ENCODE peak calls at places on chromosome 10, in nine cellular contexts. G, J, H, M, Z, Q, R, U and I are unnamed samples.

GRCh38 chr10:66822801-66823200 is 103.0 kb upstream of the LRRTM3 start:
- DNase-seq in R (peak), Q (no peak), M (no peak), G (no peak), Z (no peak), H (no peak), J (no peak), U (no peak), I (no peak)

GRCh38 chr10:51244739-51245138 is 170.5 kb downstream of the PRKG1 start:
- DNase-seq in Q (no peak), U (no peak), R (no peak), G (no peak), J (no peak), H (no peak), M (no peak), Z (no peak), I (no peak)

GRCh38 chr10:3874988-3875841 is 90.2 kb upstream of the KLF6 start:
- DNase-seq in M (no peak), U (no peak), H (no peak), R (peak), Q (no peak), Z (peak), G (no peak), J (peak), I (no peak)

GRCh38 chr10:2508971-2509605 is 558.3 kb upstream of the PFKP start:
- DNase-seq in U (no peak), R (no peak), Q (no peak), G (peak), M (no peak), Z (no peak), H (no peak), J (no peak), I (peak)

GRCh38 chr10:11819027-11819426 is 4.1 kb upstream of the PROSER2 start:
- DNase-seq in H (no peak), Q (no peak), J (no peak), G (no peak), R (no peak), M (no peak), U (no peak), Z (no peak), I (no peak)

GRCh38 chr10:70558871-70559810 is 43.4 kb downstream of the PRF1 start:
- DNase-seq in U (peak), M (no peak), R (peak), H (peak), Z (peak), G (peak), Q (peak), J (peak), I (peak)

GRCh38 chr10:49324711-49325110 is 25.7 kb downstream of the C10orf71 start:
- DNase-seq in M (peak), H (no peak), G (no peak), U (no peak), J (no peak), Q (no peak), Z (no peak), R (no peak), I (no peak)

GRCh38 chr10:80351220-80351619 is 5.3 kb downstream of the DYDC1 start:
- DNase-seq in U (no peak), R (no peak), Q (no peak), H (no peak), Z (no peak), J (no peak), M (no peak), G (no peak), I (no peak)

GRCh38 chr10:68861253-68861652 is 33.9 kb downstream of the STOX1 start:
- DNase-seq in G (no peak), Z (no peak), H (peak), J (no peak), M (no peak), Q (no peak), R (no peak), U (no peak), I (peak)

GRCh38 chr10:112141297-112141696 is 42.3 kb downstream of the GPAM start:
- DNase-seq in Q (no peak), G (no peak), J (no peak), U (no peak), M (no peak), R (no peak), H (no peak), Z (no peak), I (peak)

GRCh38 chr10:62990126-62990525 is 143.0 kb upstream of the NRBF2 start:
- DNase-seq in Q (no peak), G (no peak), R (no peak), H (no peak), J (no peak), M (no peak), Z (no peak), U (no peak), I (no peak)

GRCh38 chr10:60123668-60124067 is 217.3 kb upstream of the CCDC6 start:
- DNase-seq in Z (no peak), Q (no peak), U (no peak), J (no peak), M (no peak), G (no peak), H (no peak), R (no peak), I (no peak)

GRCh38 chr10:118721005-118721876 is 33.5 kb downstream of the CACUL1 start:
- DNase-seq in Z (peak), J (peak), Q (peak), G (peak), R (peak), U (peak), H (peak), M (no peak), I (peak)

GRCh38 chr10:79293841-79294705 is 53.2 kb upstream of the PPIF start:
- DNase-seq in G (peak), Q (peak), H (no peak), J (no peak), Z (no peak), R (peak), U (no peak), M (no peak), I (peak)

GRCh38 chr10:34768261-34768971 is 46.7 kb downstream of the PARD3 start:
- DNase-seq in Z (no peak), J (no peak), Q (peak), M (no peak), U (peak), H (peak), R (peak), G (peak), I (no peak)

GRCh38 chr10:36759111-36759805 is 366.1 kb upstream of the ANKRD30A start:
- DNase-seq in G (peak), R (no peak), H (peak), Z (no peak), U (no peak), M (no peak), J (no peak), Q (no peak), I (no peak)

GRCh38 chr10:79399242-79399831 is 46.1 kb downstream of the ZCCHC24 start:
- DNase-seq in Z (peak), J (peak), Q (peak), G (peak), H (no peak), U (peak), M (no peak), R (peak), I (no peak)

DNA sequence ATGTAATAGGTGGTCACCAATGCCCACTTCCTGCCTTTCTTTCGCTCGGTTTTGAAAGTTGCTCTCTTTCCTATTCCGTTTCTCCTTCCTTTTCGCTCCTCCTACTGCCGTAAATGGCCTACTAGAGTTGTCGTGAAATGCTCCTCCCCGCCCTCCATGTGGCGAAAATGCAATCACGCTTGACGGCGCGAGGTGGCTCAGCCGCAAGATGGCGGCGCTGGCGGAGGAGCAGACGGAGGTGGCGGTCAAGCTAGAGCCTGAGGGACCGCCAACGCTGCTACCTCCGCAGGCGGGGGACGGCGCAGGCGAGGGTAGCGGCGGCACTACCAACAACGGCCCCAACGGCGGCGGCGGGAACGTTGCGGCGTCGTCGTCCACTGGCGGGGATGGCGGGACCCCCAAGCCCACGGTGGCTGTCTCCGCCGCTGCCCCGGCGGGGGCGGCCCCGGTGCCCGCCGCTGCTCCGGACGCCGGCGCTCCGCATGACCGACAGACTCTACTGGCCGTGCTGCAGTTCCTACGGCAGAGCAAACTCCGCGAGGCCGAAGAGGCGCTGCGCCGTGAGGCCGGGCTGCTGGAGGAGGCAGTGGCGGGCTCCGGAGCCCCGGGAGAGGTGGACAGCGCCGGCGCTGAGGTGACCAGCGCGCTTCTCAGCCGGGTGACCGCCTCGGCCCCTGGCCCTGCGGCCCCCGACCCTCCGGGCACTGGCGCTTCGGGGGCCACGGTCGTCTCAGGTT is at the start of gene TAF5:
- DNase-seq in U (peak), J (peak), Q (peak), Z (peak), R (peak), G (peak), M (peak), H (peak), I (peak)
- TF ChIP-seq POLR2A in U (peak), J (peak), Q (peak), Z (peak), R (peak), G (peak), M (peak), H (peak), I (peak)

GRCh38 chr10:71812913-71813590 is 38.0 kb downstream of the PSAP start:
- DNase-seq in H (no peak), G (no peak), Z (no peak), R (no peak), J (no peak), Q (no peak), M (no peak), U (no peak), I (no peak)

GRCh38 chr10:71810048-71810750 is 36.9 kb upstream of the VSIR start:
- DNase-seq in G (no peak), Z (no peak), J (no peak), M (no peak), H (no peak), R (no peak), U (no peak), Q (no peak), I (peak)

GRCh38 chr10:71809628-71810027 is 36.3 kb upstream of the VSIR start:
- DNase-seq in M (no peak), H (no peak), G (no peak), Z (no peak), Q (no peak), U (no peak), R (no peak), J (no peak), I (no peak)

GRCh38 chr10:71811351-71811750 is 38.0 kb upstream of the VSIR start:
- DNase-seq in M (no peak), U (no peak), G (no peak), H (no peak), Q (no peak), J (no peak), Z (no peak), R (no peak), I (no peak)

GRCh38 chr10:71812016-71812912 is 38.8 kb downstream of the PSAP start:
- DNase-seq in Z (peak), Q (peak), M (no peak), G (peak), H (peak), J (peak), U (peak), R (peak), I (peak)
- TF ChIP-seq POLR2A in Z (no peak), Q (no peak), M (no peak), G (no peak), H (no peak), J (no peak), U (no peak), R (no peak), I (no peak)

DNA sequence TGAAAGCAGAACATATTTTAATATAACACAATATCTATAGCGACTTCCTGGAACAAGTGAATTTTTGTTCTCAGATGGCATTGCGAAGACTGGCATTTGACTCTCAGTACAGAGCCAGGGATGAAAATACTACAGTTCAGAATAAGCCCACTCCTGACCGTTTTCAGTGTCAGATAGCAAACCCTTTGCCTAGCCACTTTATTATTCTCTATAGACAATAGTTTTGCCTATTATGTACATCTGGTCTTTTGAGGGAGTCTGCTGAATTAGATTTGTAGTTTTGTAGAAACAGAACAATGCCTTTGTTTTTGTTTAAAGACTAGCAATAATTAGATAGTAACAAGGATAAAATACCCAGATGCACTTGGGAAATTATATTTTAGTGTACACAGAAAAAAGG is 2.3 kb downstream of the MINPP1 start:
- DNase-seq in M (no peak), H (no peak), J (no peak), R (no peak), G (no peak), Z (no peak), U (no peak), Q (no peak), I (no peak)
- TF ChIP-seq POLR2A in M (no peak), H (no peak), J (no peak), R (no peak), G (no peak), Z (no peak), U (no peak), Q (no peak), I (no peak)

GRCh38 chr10:126397640-126398382 is 9.5 kb upstream of the ADAM12 start:
- DNase-seq in R (no peak), Z (no peak), J (no peak), U (no peak), Q (no peak), G (peak), H (peak), M (peak), I (no peak)
- TF ChIP-seq POLR2A in R (no peak), Z (no peak), J (no peak), U (no peak), Q (no peak), G (no peak), H (no peak), M (no peak), I (no peak)

DNA sequence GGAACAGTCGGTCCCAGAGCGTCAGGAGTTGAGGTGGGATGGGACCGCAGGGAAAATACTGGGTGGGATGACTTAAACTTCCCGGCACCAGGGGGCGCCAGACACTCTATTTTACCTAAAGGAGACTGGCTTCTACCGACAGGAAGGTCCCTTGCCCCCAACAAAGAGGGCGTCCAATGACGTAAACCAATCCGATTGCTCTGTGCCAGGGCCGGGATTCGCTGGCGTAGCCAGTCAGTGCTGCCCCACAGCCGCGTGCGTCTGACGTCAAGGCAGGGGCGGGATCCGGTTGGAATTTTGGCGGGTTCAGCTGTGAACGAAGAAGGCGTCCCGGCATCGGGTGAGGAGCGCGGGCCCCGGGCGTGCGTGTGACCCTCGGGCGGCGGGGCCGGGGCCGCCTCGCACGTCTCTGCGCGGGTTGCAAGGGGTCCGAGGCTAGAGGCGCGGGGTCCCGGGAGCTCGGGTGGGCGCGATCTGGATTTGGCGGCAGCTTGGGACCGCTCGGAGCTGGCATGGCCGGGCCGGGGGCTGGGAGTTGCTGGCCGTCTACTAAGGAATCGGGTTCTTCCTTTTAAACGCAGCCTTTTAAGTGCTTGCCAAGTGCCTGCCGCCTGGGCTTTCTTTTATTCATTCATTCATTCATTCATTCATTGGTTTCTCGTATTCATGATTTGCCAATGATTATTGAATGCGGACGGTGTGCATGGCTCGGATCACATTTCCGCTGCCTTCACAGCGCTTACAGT is at the start of gene MCM10:
- DNase-seq in U (peak), H (peak), J (peak), G (peak), Z (peak), R (peak), Q (peak), M (peak), I (peak)
- TF ChIP-seq POLR2A in U (no peak), H (no peak), J (no peak), G (peak), Z (no peak), R (no peak), Q (no peak), M (no peak), I (peak)

DNA sequence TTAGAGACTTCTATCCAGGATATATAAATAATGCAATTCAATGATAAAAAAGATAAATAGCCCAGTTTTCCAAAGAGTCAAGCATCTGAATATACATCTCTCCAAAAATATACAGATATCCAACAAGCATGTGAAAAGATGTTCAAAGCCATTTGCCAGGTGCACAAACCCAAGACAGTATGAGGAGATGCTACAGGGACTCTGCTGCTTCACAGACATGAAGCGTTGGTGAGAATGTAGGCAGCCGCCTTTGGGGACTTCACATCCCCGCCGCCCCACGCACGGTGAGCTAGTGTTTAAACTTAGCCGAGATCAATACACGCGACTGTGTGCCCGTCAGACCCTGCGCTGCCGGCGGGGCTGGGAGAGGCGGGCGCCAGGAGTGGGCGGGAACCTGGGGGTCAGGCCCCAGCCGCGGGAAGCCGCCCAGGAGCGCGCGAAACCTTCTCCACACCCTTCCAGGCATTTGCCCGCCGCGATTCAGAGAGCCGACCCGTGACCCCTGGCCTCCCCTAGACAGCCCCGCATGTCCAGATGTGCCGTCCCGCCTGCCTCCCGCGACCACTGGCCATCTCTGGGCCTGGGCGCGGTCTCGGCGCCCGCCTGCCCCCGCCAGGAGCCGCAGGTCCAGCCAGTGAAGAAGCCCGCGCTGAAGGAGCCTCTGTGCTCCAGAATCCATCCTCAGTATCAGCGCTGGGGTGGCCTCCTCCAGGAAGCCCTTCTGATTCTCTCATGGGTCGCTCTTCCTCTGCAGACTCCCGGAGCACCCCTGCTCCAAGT is 823 bp upstream of the ALOX5 start:
- DNase-seq in J (no peak), Q (no peak), Z (no peak), R (peak), U (peak), M (peak), H (no peak), G (no peak), I (no peak)
- TF ChIP-seq POLR2A in J (no peak), Q (no peak), Z (no peak), R (no peak), U (no peak), M (no peak), H (no peak), G (no peak), I (no peak)

DNA sequence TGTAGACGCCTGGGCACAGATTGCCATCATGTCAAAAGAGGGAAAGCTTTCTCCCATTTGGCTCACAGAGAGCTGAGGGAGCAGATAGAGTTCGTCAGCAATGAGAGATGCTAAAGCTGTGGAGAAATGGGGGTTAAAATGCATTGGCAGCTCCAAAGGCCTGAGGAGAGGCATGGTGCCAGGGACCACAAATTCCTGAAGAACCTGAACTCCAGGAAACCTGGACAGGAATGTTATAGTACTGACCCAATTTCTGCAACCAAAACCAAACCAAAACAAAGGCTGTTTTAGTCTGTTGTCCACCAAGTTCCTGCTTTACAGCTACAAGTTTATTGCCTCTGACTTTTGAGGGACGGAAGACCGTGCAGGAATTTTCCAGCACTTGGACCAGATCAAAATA is 575.7 kb downstream of the REEP3 start:
- DNase-seq in Q (no peak), Z (no peak), U (peak), M (no peak), R (no peak), H (no peak), G (no peak), J (no peak), I (no peak)
- TF ChIP-seq POLR2A in Q (no peak), Z (no peak), U (no peak), M (no peak), R (no peak), H (no peak), G (no peak), J (no peak), I (no peak)

DNA sequence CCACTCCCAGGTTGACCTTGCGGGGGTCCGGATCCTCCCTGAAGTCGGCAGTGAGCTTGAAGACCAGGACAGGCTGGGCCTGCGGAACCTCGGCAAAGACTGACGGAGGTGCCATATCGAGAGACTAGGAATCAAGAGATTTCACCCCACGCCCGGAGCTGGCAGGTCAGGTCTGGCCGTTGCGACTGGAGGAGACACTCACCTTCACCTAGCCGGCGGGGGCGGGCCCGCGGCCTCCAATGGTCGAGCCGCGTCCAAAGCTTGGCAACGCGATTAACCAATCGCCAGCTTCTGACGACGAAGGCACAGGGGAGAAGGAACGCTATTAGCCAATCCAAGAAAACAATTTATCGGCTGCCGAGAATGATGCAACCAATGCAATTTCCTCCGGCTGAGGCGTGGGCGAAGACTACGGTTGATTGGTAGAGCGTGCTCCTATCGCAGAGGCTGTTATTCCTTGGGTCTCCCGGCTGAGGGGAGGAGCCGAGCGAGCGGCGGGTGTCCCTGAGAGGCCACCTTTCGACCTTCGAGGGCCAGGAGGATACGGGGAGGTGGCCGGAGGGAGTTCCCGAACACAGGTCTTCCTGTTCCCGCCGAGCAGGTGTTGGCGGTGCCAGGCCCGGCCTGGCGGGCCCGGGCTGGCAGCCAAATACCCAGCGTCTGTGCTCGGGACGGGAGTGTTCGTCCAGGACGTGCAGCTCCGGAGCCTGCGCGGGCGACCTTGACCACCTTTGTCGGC is at the start of gene GOT1:
- DNase-seq in J (peak), Q (peak), U (peak), R (peak), G (peak), H (peak), Z (peak), M (peak), I (peak)
- TF ChIP-seq POLR2A in J (peak), Q (peak), U (peak), R (peak), G (peak), H (peak), Z (peak), M (peak), I (peak)